ENCODE peak calls at places on chromosome 17, in five cellular contexts. One of them, this sample, is unnamed.

GRCh38 chr17:77831497-77832179 is 126.9 kb upstream of the TNRC6C start:
- DNase-seq in iPS-NIHi11: no peak
- DNase-seq in activated naive CD8-positive, alpha-beta T cell treated with anti-CD3 and anti-CD28 coated beads for 36 hours: no peak
- DNase-seq in NCI-H1930: no peak
- DNase-seq in cardiac fibroblast: peak
- DNase-seq in this sample: no peak

GRCh38 chr17:31096106-31096436 is 1.3 kb downstream of the NF1 start:
- DNase-seq in iPS-NIHi11: peak
- DNase-seq in activated naive CD8-positive, alpha-beta T cell treated with anti-CD3 and anti-CD28 coated beads for 36 hours: no peak
- DNase-seq in NCI-H1930: no peak
- DNase-seq in cardiac fibroblast: peak
- DNase-seq in this sample: no peak

GRCh38 chr17:42058018-42058417 is 7.6 kb upstream of the C17orf113 start:
- DNase-seq in cardiac fibroblast: no peak
- DNase-seq in NCI-H1930: no peak
- DNase-seq in iPS-NIHi11: no peak
- DNase-seq in activated naive CD8-positive, alpha-beta T cell treated with anti-CD3 and anti-CD28 coated beads for 36 hours: no peak
- DNase-seq in this sample: no peak

GRCh38 chr17:76276069-76276431 is 10.9 kb downstream of the UBALD2 start:
- DNase-seq in activated naive CD8-positive, alpha-beta T cell treated with anti-CD3 and anti-CD28 coated beads for 36 hours: no peak
- DNase-seq in cardiac fibroblast: no peak
- DNase-seq in iPS-NIHi11: no peak
- DNase-seq in NCI-H1930: no peak
- DNase-seq in this sample: no peak

GRCh38 chr17:74601944-74602572 is 10.0 kb upstream of the CD300LD start:
- DNase-seq in iPS-NIHi11: peak
- DNase-seq in activated naive CD8-positive, alpha-beta T cell treated with anti-CD3 and anti-CD28 coated beads for 36 hours: peak
- DNase-seq in cardiac fibroblast: peak
- DNase-seq in NCI-H1930: no peak
- DNase-seq in this sample: peak

GRCh38 chr17:50136096-50136687 is 6.2 kb upstream of the SAMD14 start:
- DNase-seq in activated naive CD8-positive, alpha-beta T cell treated with anti-CD3 and anti-CD28 coated beads for 36 hours: no peak
- DNase-seq in cardiac fibroblast: no peak
- DNase-seq in NCI-H1930: no peak
- DNase-seq in iPS-NIHi11: no peak
- DNase-seq in this sample: no peak

GRCh38 chr17:77593081-77593480 is 365.4 kb upstream of the TNRC6C start:
- DNase-seq in activated naive CD8-positive, alpha-beta T cell treated with anti-CD3 and anti-CD28 coated beads for 36 hours: no peak
- DNase-seq in cardiac fibroblast: no peak
- DNase-seq in iPS-NIHi11: no peak
- DNase-seq in NCI-H1930: no peak
- DNase-seq in this sample: no peak

GRCh38 chr17:76562734-76563148 is 22.9 kb downstream of the PRCD start:
- DNase-seq in activated naive CD8-positive, alpha-beta T cell treated with anti-CD3 and anti-CD28 coated beads for 36 hours: no peak
- DNase-seq in NCI-H1930: no peak
- DNase-seq in iPS-NIHi11: no peak
- DNase-seq in cardiac fibroblast: peak
- DNase-seq in this sample: peak

GRCh38 chr17:50806141-50806643 is 29.2 kb upstream of the WFIKKN2 start:
- DNase-seq in activated naive CD8-positive, alpha-beta T cell treated with anti-CD3 and anti-CD28 coated beads for 36 hours: no peak
- DNase-seq in iPS-NIHi11: peak
- DNase-seq in NCI-H1930: no peak
- DNase-seq in cardiac fibroblast: peak
- DNase-seq in this sample: no peak

GRCh38 chr17:83065660-83066542 is 13.5 kb upstream of the METRNL start:
- DNase-seq in activated naive CD8-positive, alpha-beta T cell treated with anti-CD3 and anti-CD28 coated beads for 36 hours: no peak
- DNase-seq in cardiac fibroblast: no peak
- DNase-seq in iPS-NIHi11: no peak
- DNase-seq in NCI-H1930: no peak
- DNase-seq in this sample: no peak

GRCh38 chr17:34252138-34252889 is 2.8 kb upstream of the CCL2 start:
- DNase-seq in cardiac fibroblast: peak
- DNase-seq in activated naive CD8-positive, alpha-beta T cell treated with anti-CD3 and anti-CD28 coated beads for 36 hours: no peak
- DNase-seq in NCI-H1930: no peak
- DNase-seq in iPS-NIHi11: no peak
- DNase-seq in this sample: peak

GRCh38 chr17:56819030-56819429 is 14.7 kb downstream of the C17orf67 start:
- DNase-seq in cardiac fibroblast: no peak
- DNase-seq in activated naive CD8-positive, alpha-beta T cell treated with anti-CD3 and anti-CD28 coated beads for 36 hours: no peak
- DNase-seq in NCI-H1930: no peak
- DNase-seq in iPS-NIHi11: no peak
- DNase-seq in this sample: no peak

GRCh38 chr17:4786111-4786491 is at the start of gene VMO1:
- DNase-seq in cardiac fibroblast: peak
- DNase-seq in NCI-H1930: no peak
- DNase-seq in activated naive CD8-positive, alpha-beta T cell treated with anti-CD3 and anti-CD28 coated beads for 36 hours: no peak
- DNase-seq in iPS-NIHi11: no peak
- DNase-seq in this sample: no peak

This sample was measured in NB4.